ENCODE peak calls at places on chromosome 12, in five cellular contexts. C is NCI-H748 treated with DMSO at 0.1 percent for 48 hours, S is stromal cell of bone marrow, E is AG10803, U is C1 segment of cervical spinal cord. Z is an unnamed sample.

GRCh38 chr12:50302686-50303085 is 19.4 kb upstream of the LIMA1 start:
- DNase-seq in C (no peak), S (peak; percentile 57), E (peak; percentile 92), U (no peak), Z (no peak)

GRCh38 chr12:54125950-54126695 is 62.7 kb downstream of the SMUG1 start:
- DNase-seq in C (peak; percentile 26), S (no peak), E (peak; percentile 52), U (peak; percentile 83), Z (no peak)

GRCh38 chr12:19369691-19370148 is 69.6 kb upstream of the AEBP2 start:
- DNase-seq in C (no peak), S (peak; percentile 89), E (peak; percentile 55), U (no peak), Z (no peak)

GRCh38 chr12:132395908-132396305 is 66.5 kb upstream of the GALNT9 start:
- DNase-seq in C (no peak), S (no peak), E (no peak), U (no peak), Z (no peak)

GRCh38 chr12:12510141-12510540 is 52.5 kb downstream of the DUSP16 start:
- DNase-seq in C (no peak), S (peak; percentile 73), E (peak; percentile 54), U (no peak), Z (no peak)

GRCh38 chr12:84508325-84508861 is 404.2 kb downstream of the SLC6A15 start:
- DNase-seq in C (no peak), S (peak; percentile 82), E (peak; percentile 89), U (no peak), Z (peak; percentile 47)

GRCh38 chr12:50102648-50103309 is 1.0 kb upstream of the GPD1 start:
- DNase-seq in C (no peak), S (no peak), E (no peak), U (no peak), Z (no peak)

GRCh38 chr12:92047058-92047826 is 98.4 kb downstream of the BTG1 start:
- DNase-seq in C (no peak), S (no peak), E (no peak), U (no peak), Z (peak; percentile 44)

GRCh38 chr12:55737581-55738112 is 5.3 kb upstream of the GDF11 start:
- DNase-seq in C (no peak), S (no peak), E (no peak), U (no peak), Z (peak; percentile 76)

Z was measured in NCI-H1417.